ENCODE peak calls at places on chromosomes 2 and 18, in seven cellular contexts. P is upper lobe of left lung, Q is cardiac muscle cell, I is IMR-90, W is H1, C is GM06990, S is prostate gland. B is an unnamed sample.

GRCh38 chr2:100580474-100581264 is 17.9 kb downstream of the PDCL3 start:
- DNase-seq in P (no peak), Q (no peak), I (no peak), W (no peak), C (peak; percentile 75), S (no peak), B (peak; percentile 37)

GRCh38 chr2:160836755-160837154 is 323.5 kb upstream of the TANK start:
- DNase-seq in P (no peak), Q (peak; percentile 3), I (peak; percentile 96), W (no peak), C (no peak), S (no peak), B (no peak)

GRCh38 chr2:150688016-150688415 is 200.5 kb upstream of the RND3 start:
- DNase-seq in P (no peak), Q (no peak), I (no peak), W (no peak), C (no peak), S (no peak), B (no peak)

GRCh38 chr2:8737571-8738175 is 55.8 kb downstream of the ID2 start:
- DNase-seq in P (no peak), Q (no peak), I (peak; percentile 38), W (no peak), C (no peak), S (no peak), B (no peak)

GRCh38 chr2:233470007-233470687 is 96.4 kb downstream of the USP40 start:
- DNase-seq in P (peak; percentile 69), Q (no peak), I (no peak), W (no peak), C (no peak), S (no peak), B (no peak)

GRCh38 chr2:232871835-232872736 is 2.0 kb downstream of the SNORC start:
- DNase-seq in P (peak; percentile 58), Q (no peak), I (no peak), W (no peak), C (no peak), S (no peak), B (no peak)

GRCh38 chr2:166158546-166158945 is 30.7 kb upstream of the SCN1A start:
- DNase-seq in P (no peak), Q (no peak), I (no peak), W (no peak), C (no peak), S (no peak), B (no peak)

GRCh38 chr18:23704806-23705205 is 15.6 kb downstream of the LAMA3 start:
- DNase-seq in P (no peak), Q (no peak), I (no peak), W (no peak), C (no peak), S (no peak), B (no peak)

GRCh38 chr2:11239718-11240462 is 84.6 kb downstream of the SLC66A3 start:
- DNase-seq in P (no peak), Q (no peak), I (peak; percentile 25), W (no peak), C (no peak), S (no peak), B (no peak)

GRCh38 chr2:99492721-99493120 is 2.9 kb upstream of the REV1 start:
- DNase-seq in P (no peak), Q (no peak), I (no peak), W (no peak), C (no peak), S (no peak), B (no peak)

GRCh38 chr2:215920244-215921100 is 92.9 kb downstream of the MREG start:
- DNase-seq in P (peak; percentile 29), Q (peak; percentile 72), I (peak; percentile 87), W (no peak), C (no peak), S (peak; percentile 58), B (peak; percentile 20)

GRCh38 chr2:28587526-28588230 is 91.8 kb downstream of the PLB1 start:
- DNase-seq in P (no peak), Q (no peak), I (no peak), W (no peak), C (no peak), S (no peak), B (no peak)

GRCh38 chr2:26710174-26710573 is 17.7 kb downstream of the KCNK3 start:
- DNase-seq in P (no peak), Q (peak; percentile 35), I (no peak), W (no peak), C (no peak), S (no peak), B (no peak)

GRCh38 chr2:44136186-44136585 is 32.5 kb upstream of the PPM1B start:
- DNase-seq in P (no peak), Q (no peak), I (peak; percentile 83), W (no peak), C (no peak), S (no peak), B (no peak)

GRCh38 chr2:240819404-240820013 is 510 bp downstream of the KIF1A start:
- DNase-seq in P (peak; percentile 76), Q (peak; percentile 28), I (no peak), W (no peak), C (no peak), S (no peak), B (no peak)

GRCh38 chr2:12720181-12720580 is 3.4 kb downstream of the TRIB2 start:
- DNase-seq in P (no peak), Q (no peak), I (peak; percentile 30), W (no peak), C (no peak), S (no peak), B (no peak)

GRCh38 chr2:61969376-61969775 is 63.9 kb downstream of the COMMD1 start:
- DNase-seq in P (no peak), Q (no peak), I (no peak), W (no peak), C (no peak), S (no peak), B (no peak)

GRCh38 chr2:227853204-227853629 is 18.2 kb upstream of the DAW1 start:
- DNase-seq in P (no peak), Q (no peak), I (peak; percentile 91), W (no peak), C (no peak), S (no peak), B (no peak)

GRCh38 chr2:227295806-227296205 is 29.2 kb upstream of the MFF start:
- DNase-seq in P (no peak), Q (no peak), I (no peak), W (no peak), C (no peak), S (no peak), B (no peak)

DNA sequence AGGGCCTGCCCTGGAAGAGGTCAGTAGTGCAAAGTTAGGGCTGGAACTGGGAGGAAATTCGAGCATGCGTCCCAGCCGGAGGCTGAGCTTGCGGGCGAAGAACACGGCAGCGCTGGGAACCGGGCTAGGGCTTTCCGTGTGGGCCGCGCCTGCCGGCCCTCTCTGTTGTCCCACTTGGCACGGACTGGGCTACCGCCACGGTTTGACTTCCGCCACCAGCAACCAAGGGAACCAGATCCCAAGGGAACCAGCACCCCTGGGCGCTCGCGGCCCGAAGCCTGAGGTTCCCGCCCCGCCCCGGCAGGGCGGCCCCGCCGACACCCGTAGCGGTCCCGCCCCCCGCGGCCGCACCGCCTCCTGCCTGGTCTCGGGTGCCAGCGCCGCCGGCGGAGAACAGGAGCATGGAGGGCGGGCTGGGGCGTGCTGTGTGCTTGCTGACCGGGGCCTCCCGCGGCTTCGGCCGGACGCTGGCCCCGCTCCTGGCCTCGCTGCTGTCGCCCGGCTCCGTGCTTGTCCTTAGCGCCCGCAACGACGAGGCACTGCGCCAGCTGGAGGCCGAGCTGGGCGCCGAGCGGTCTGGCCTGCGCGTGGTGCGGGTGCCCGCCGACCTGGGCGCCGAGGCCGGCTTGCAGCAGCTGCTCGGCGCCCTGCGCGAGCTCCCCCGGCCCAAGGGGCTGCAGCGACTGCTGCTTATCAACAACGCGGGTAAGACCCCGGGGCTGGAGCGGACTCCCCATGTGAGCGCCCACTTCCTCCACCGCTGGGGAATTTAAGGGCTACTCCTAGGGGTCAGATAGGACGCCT is at the start of gene SPR:
- DNase-seq in P (peak; percentile 96), Q (peak; percentile 75), I (peak; percentile 40), W (no peak), C (peak; percentile 65), S (peak; percentile 74), B (peak; percentile 16)
- TF ChIP-seq CTCF in P (no peak), Q (no peak), I (no peak), W (no peak), C (no peak), S (peak; percentile 30), B (no peak)

GRCh38 chr2:18265614-18266013 is 294.8 kb downstream of the RDH14 start:
- DNase-seq in P (no peak), Q (no peak), I (no peak), W (no peak), C (no peak), S (no peak), B (no peak)

GRCh38 chr2:18271370-18272147 is 288.9 kb downstream of the RDH14 start:
- DNase-seq in P (peak; percentile 64), Q (no peak), I (no peak), W (no peak), C (no peak), S (no peak), B (no peak)

GRCh38 chr2:18268400-18268799 is 292.1 kb downstream of the RDH14 start:
- DNase-seq in P (no peak), Q (no peak), I (peak; percentile 18), W (no peak), C (no peak), S (no peak), B (no peak)

GRCh38 chr2:18266188-18266587 is 294.3 kb downstream of the RDH14 start:
- DNase-seq in P (no peak), Q (no peak), I (no peak), W (no peak), C (no peak), S (no peak), B (no peak)

GRCh38 chr2:18267501-18267900 is 293.0 kb downstream of the RDH14 start:
- DNase-seq in P (no peak), Q (no peak), I (peak; percentile 25), W (no peak), C (no peak), S (no peak), B (no peak)
- H3K4me3 ChIP-seq in P (no peak overlapping the region), Q (no peak overlapping the region), I (no peak overlapping the region), W (no peak overlapping the region), C (no peak overlapping the region), S (no peak overlapping the region), B (no peak overlapping the region)

GRCh38 chr2:98438190-98439133 is 6.2 kb upstream of the INPP4A start:
- DNase-seq in P (no peak), Q (no peak), I (no peak), W (no peak), C (no peak), S (no peak), B (no peak)
- H3K36me3 ChIP-seq in P (no peaks in the 10 kb centered on the region), Q (no peaks in the 10 kb centered on the region), I (no peaks in the 10 kb centered on the region), W (peaks cover 7% of the 10 kb centered on the region), C (no peaks in the 10 kb centered on the region), S (no peaks in the 10 kb centered on the region), B (no peaks in the 10 kb centered on the region)

GRCh38 chr18:302097-302496 is 34.2 kb upstream of the THOC1 start:
- DNase-seq in P (no peak), Q (no peak), I (no peak), W (no peak), C (no peak), S (no peak), B (no peak)

GRCh38 chr18:303578-303977 is 35.7 kb upstream of the THOC1 start:
- DNase-seq in P (no peak), Q (no peak), I (no peak), W (no peak), C (no peak), S (no peak), B (no peak)

GRCh38 chr18:306608-307255 is 38.9 kb upstream of the THOC1 start:
- DNase-seq in P (no peak), Q (no peak), I (no peak), W (no peak), C (no peak), S (no peak), B (no peak)

GRCh38 chr18:303011-303410 is 35.2 kb upstream of the THOC1 start:
- DNase-seq in P (no peak), Q (no peak), I (no peak), W (no peak), C (no peak), S (no peak), B (no peak)

GRCh38 chr18:304887-305529 is 37.2 kb upstream of the THOC1 start:
- DNase-seq in P (no peak), Q (peak; percentile 9), I (no peak), W (no peak), C (no peak), S (no peak), B (no peak)
- TF ChIP-seq CTCF in P (no peak), Q (no peak), I (no peak), W (no peak), C (no peak), S (no peak), B (no peak)